ENCODE peak calls at places on chromosomes 7 and 10, in five cellular contexts. R is HL-60, S is stomach, C is HFF-Myc, X is sciatic nerve. Z is an unnamed sample.

GRCh38 chr10:102449321-102450123 is 1.8 kb downstream of the C10orf95 start:
- DNase-seq in S (peak), C (no peak), X (peak), R (peak), Z (peak)

GRCh38 chr7:152851881-152852417 is 92.4 kb downstream of the ACTR3B start:
- DNase-seq in X (no peak), C (no peak), S (no peak), R (no peak), Z (no peak)

GRCh38 chr7:105885386-105886111 is 9.2 kb upstream of the ATXN7L1 start:
- DNase-seq in C (no peak), R (no peak), X (no peak), S (no peak), Z (no peak)

GRCh38 chr7:30862987-30863693 is 48.5 kb upstream of the AQP1 start:
- DNase-seq in X (no peak), S (no peak), C (no peak), R (no peak), Z (no peak)

GRCh38 chr10:65419629-65420028 is 1506.2 kb upstream of the LRRTM3 start:
- DNase-seq in S (no peak), C (no peak), X (no peak), R (no peak), Z (no peak)

GRCh38 chr7:128135275-128136214 is 104.3 kb upstream of the LRRC4 start:
- DNase-seq in C (peak), R (peak), X (peak), S (peak), Z (peak)

GRCh38 chr10:17229967-17230682 is 2.1 kb downstream of the VIM start:
- DNase-seq in X (peak), S (peak), R (peak), C (no peak), Z (peak)

GRCh38 chr10:121484401-121484800 is 113.8 kb downstream of the FGFR2 start:
- DNase-seq in S (no peak), R (no peak), X (no peak), C (no peak), Z (no peak)

GRCh38 chr10:125407000-125407502 is 246.7 kb upstream of the CTBP2 start:
- DNase-seq in S (peak), C (peak), R (no peak), X (no peak), Z (peak)

GRCh38 chr7:373818-374705 is 84.1 kb downstream of the FOXL3 start:
- DNase-seq in X (no peak), R (no peak), S (peak), C (no peak), Z (no peak)

GRCh38 chr7:34207810-34208209 is 302.5 kb downstream of the BMPER start:
- DNase-seq in S (no peak), R (no peak), X (no peak), C (no peak), Z (no peak)

GRCh38 chr10:94403034-94403822 is 887 bp downstream of the TBC1D12 start:
- DNase-seq in R (peak), S (peak), X (peak), C (no peak), Z (peak)

GRCh38 chr10:98910048-98910447 is 325.6 kb downstream of the HPSE2 start:
- DNase-seq in S (no peak), R (no peak), C (no peak), X (no peak), Z (no peak)

GRCh38 chr10:63133787-63134557 is 844 bp downstream of the NRBF2 start:
- DNase-seq in C (no peak), X (no peak), R (peak), S (peak), Z (peak)

GRCh38 chr7:92582948-92583347 is 7.2 kb downstream of the FAM133B start:
- DNase-seq in S (no peak), R (no peak), C (no peak), X (no peak), Z (no peak)

GRCh38 chr7:155998766-155999630 is 186.7 kb upstream of the SHH start:
- DNase-seq in X (no peak), S (no peak), R (no peak), C (no peak), Z (no peak)

GRCh38 chr7:66379761-66380160 is 174.6 kb downstream of the TPST1 start:
- DNase-seq in S (no peak), R (peak), X (no peak), C (no peak), Z (no peak)

GRCh38 chr10:103192089-103192450 is 1.0 kb downstream of the NT5C2 start:
- DNase-seq in R (no peak), S (no peak), C (no peak), X (no peak), Z (no peak)

GRCh38 chr10:120950103-120950561 is 99.0 kb downstream of the WDR11 start:
- DNase-seq in R (no peak), X (no peak), S (no peak), C (no peak), Z (peak)

GRCh38 chr7:4525884-4526283 is 156.2 kb upstream of the FOXK1 start:
- DNase-seq in R (no peak), C (no peak), X (no peak), S (no peak), Z (no peak)

GRCh38 chr10:132845780-132846595 is 60.0 kb upstream of the NKX6-2 start:
- DNase-seq in C (no peak), S (no peak), X (no peak), R (no peak), Z (no peak)

GRCh38 chr7:7274782-7275181 is 92.4 kb downstream of the C1GALT1 start:
- DNase-seq in R (no peak), C (no peak), X (no peak), S (no peak), Z (no peak)

GRCh38 chr7:127629268-127629854 is 11.4 kb upstream of the PAX4 start:
- DNase-seq in R (peak), X (no peak), S (peak), C (no peak), Z (no peak)

GRCh38 chr7:106979551-106980357 is 64.8 kb upstream of the PRKAR2B start:
- DNase-seq in R (no peak), X (no peak), S (no peak), C (no peak), Z (no peak)

GRCh38 chr10:77162697-77163096 is 474.9 kb downstream of the KCNMA1 start:
- DNase-seq in S (no peak), X (no peak), R (no peak), C (no peak), Z (peak)

GRCh38 chr7:43726466-43726865 is 2.9 kb downstream of the COA1 start:
- DNase-seq in S (no peak), C (no peak), R (no peak), X (no peak), Z (no peak)

GRCh38 chr10:116723428-116724281 is 18.7 kb downstream of the HSPA12A start:
- DNase-seq in C (no peak), S (no peak), R (no peak), X (no peak), Z (no peak)

GRCh38 chr10:94016727-94017714 is 23.3 kb downstream of the PLCE1 start:
- DNase-seq in R (no peak), X (no peak), C (no peak), S (no peak), Z (no peak)

Z was measured in RCC 7860.